ENCODE peak calls at places on chromosomes 1 and 21, in ten cellular contexts. V, D, U, G, M, E, B, S, P and A are unnamed samples.

GRCh38 chr21:41258617-41259016 is 58.0 kb upstream of the FAM3B start:
- DNase-seq in V (no peak), D (no peak), U (no peak), G (no peak), M (peak), E (no peak), B (no peak), S (no peak), P (no peak), A (no peak)

GRCh38 chr1:117367769-117368059 is 465 bp downstream of the MAN1A2 start:
- DNase-seq in V (no peak), D (no peak), U (peak), G (no peak), M (peak), E (no peak), B (peak), S (no peak), P (peak), A (no peak)

GRCh38 chr1:16202281-16203210 is 9.9 kb downstream of the ARHGEF19 start:
- DNase-seq in V (no peak), D (no peak), U (no peak), G (no peak), M (no peak), E (no peak), B (no peak), S (no peak), P (no peak), A (no peak)

GRCh38 chr1:156122519-156123355 is 8.2 kb downstream of the LMNA start:
- DNase-seq in V (no peak), D (peak), U (peak), G (peak), M (peak), E (no peak), B (no peak), S (peak), P (no peak), A (no peak)

GRCh38 chr1:44236873-44237272 is 23.6 kb downstream of the DMAP1 start:
- DNase-seq in V (no peak), D (no peak), U (no peak), G (no peak), M (no peak), E (no peak), B (no peak), S (no peak), P (no peak), A (no peak)

GRCh38 chr1:108639899-108640560 is 20.9 kb downstream of the HENMT1 start:
- DNase-seq in V (no peak), D (no peak), U (peak), G (no peak), M (no peak), E (peak), B (peak), S (no peak), P (no peak), A (no peak)

GRCh38 chr1:46369542-46370213 is 24.4 kb upstream of the FAAH start:
- DNase-seq in V (no peak), D (no peak), U (no peak), G (no peak), M (no peak), E (no peak), B (no peak), S (no peak), P (peak), A (no peak)

GRCh38 chr1:8025061-8025670 is 943 bp downstream of the ERRFI1 start:
- DNase-seq in V (no peak), D (peak), U (no peak), G (no peak), M (peak), E (no peak), B (no peak), S (no peak), P (no peak), A (no peak)

GRCh38 chr1:85303440-85304162 is 27.2 kb upstream of the BCL10 start:
- DNase-seq in V (no peak), D (no peak), U (peak), G (no peak), M (no peak), E (no peak), B (no peak), S (no peak), P (no peak), A (no peak)

GRCh38 chr1:19205403-19205802 is 4.7 kb downstream of the UBR4 start:
- DNase-seq in V (no peak), D (no peak), U (no peak), G (no peak), M (no peak), E (no peak), B (no peak), S (no peak), P (no peak), A (no peak)

GRCh38 chr21:17988038-17988437 is 168.9 kb upstream of the C21orf91 start:
- DNase-seq in V (no peak), D (no peak), U (no peak), G (no peak), M (no peak), E (no peak), B (no peak), S (no peak), P (no peak), A (no peak)

GRCh38 chr1:59805564-59805963 is 9.2 kb upstream of the HOOK1 start:
- DNase-seq in V (no peak), D (no peak), U (no peak), G (no peak), M (no peak), E (no peak), B (no peak), S (no peak), P (no peak), A (no peak)

GRCh38 chr1:65605621-65606020 is 185.2 kb downstream of the LEPR start:
- DNase-seq in V (no peak), D (no peak), U (no peak), G (no peak), M (no peak), E (no peak), B (no peak), S (no peak), P (no peak), A (no peak)

GRCh38 chr1:220786337-220787068 is at the start of gene MTARC1:
- DNase-seq in V (peak), D (peak), U (peak), G (peak), M (peak), E (no peak), B (no peak), S (peak), P (peak), A (peak)

GRCh38 chr21:42809577-42810440 is 69.5 kb downstream of the WDR4 start:
- DNase-seq in V (no peak), D (no peak), U (no peak), G (no peak), M (no peak), E (no peak), B (no peak), S (no peak), P (no peak), A (no peak)

GRCh38 chr1:156754219-156754618 is 2.7 kb upstream of the HDGF start:
- DNase-seq in V (no peak), D (no peak), U (no peak), G (no peak), M (no peak), E (no peak), B (no peak), S (peak), P (no peak), A (no peak)

GRCh38 chr1:150268342-150268705 is 492 bp downstream of the APH1A start:
- DNase-seq in V (no peak), D (no peak), U (peak), G (peak), M (peak), E (no peak), B (peak), S (no peak), P (no peak), A (no peak)

GRCh38 chr1:156865865-156866678 is 5.4 kb downstream of the NTRK1 start:
- DNase-seq in V (no peak), D (no peak), U (no peak), G (no peak), M (no peak), E (no peak), B (no peak), S (no peak), P (no peak), A (no peak)

GRCh38 chr1:3679098-3679555 is 26.8 kb downstream of the TP73 start:
- DNase-seq in V (no peak), D (peak), U (no peak), G (no peak), M (no peak), E (no peak), B (no peak), S (peak), P (no peak), A (no peak)

GRCh38 chr1:172934417-172934762 is 116.4 kb downstream of the TNFSF18 start:
- DNase-seq in V (no peak), D (no peak), U (no peak), G (no peak), M (no peak), E (no peak), B (no peak), S (no peak), P (no peak), A (no peak)

GRCh38 chr1:101081496-101082282 is 56.1 kb upstream of the DPH5 start:
- DNase-seq in V (no peak), D (no peak), U (no peak), G (no peak), M (no peak), E (no peak), B (peak), S (peak), P (peak), A (no peak)

GRCh38 chr1:219917851-219918466 is 10.4 kb downstream of the SLC30A10 start:
- DNase-seq in V (no peak), D (no peak), U (no peak), G (no peak), M (peak), E (no peak), B (no peak), S (no peak), P (no peak), A (no peak)

GRCh38 chr21:14553422-14553821 is 7.3 kb upstream of the SAMSN1 start:
- DNase-seq in V (no peak), D (no peak), U (no peak), G (no peak), M (no peak), E (no peak), B (no peak), S (no peak), P (no peak), A (no peak)

GRCh38 chr1:248007778-248008177 is 5.7 kb upstream of the OR2L5 start:
- DNase-seq in V (no peak), D (no peak), U (no peak), G (no peak), M (no peak), E (no peak), B (no peak), S (no peak), P (no peak), A (no peak)

GRCh38 chr1:212040629-212041028 is 5.1 kb downstream of the DTL start:
- DNase-seq in V (no peak), D (no peak), U (no peak), G (no peak), M (peak), E (no peak), B (no peak), S (no peak), P (no peak), A (no peak)

GRCh38 chr1:10646347-10646861 is 150.0 kb downstream of the CASZ1 start:
- DNase-seq in V (no peak), D (peak), U (peak), G (no peak), M (peak), E (no peak), B (no peak), S (peak), P (peak), A (no peak)

GRCh38 chr1:23559985-23560755 is 869 bp upstream of the ID3 start:
- DNase-seq in V (no peak), D (no peak), U (no peak), G (no peak), M (peak), E (no peak), B (no peak), S (no peak), P (no peak), A (no peak)

GRCh38 chr1:94974224-94974623 is 47.3 kb upstream of the CNN3 start:
- DNase-seq in V (no peak), D (no peak), U (no peak), G (no peak), M (peak), E (no peak), B (no peak), S (no peak), P (no peak), A (no peak)

GRCh38 chr1:178061632-178062031 is 32.3 kb upstream of the RASAL2 start:
- DNase-seq in V (no peak), D (no peak), U (no peak), G (no peak), M (no peak), E (no peak), B (no peak), S (no peak), P (no peak), A (no peak)

GRCh38 chr21:44946254-44947041 is 6.6 kb downstream of the SLX9 start:
- DNase-seq in V (no peak), D (no peak), U (no peak), G (no peak), M (no peak), E (no peak), B (no peak), S (no peak), P (no peak), A (no peak)

GRCh38 chr1:94418664-94419655 is 771 bp downstream of the ABCD3 start:
- DNase-seq in V (no peak), D (peak), U (peak), G (peak), M (peak), E (no peak), B (no peak), S (peak), P (peak), A (no peak)

GRCh38 chr1:18319099-18319498 is 161.6 kb upstream of the KLHDC7A start:
- DNase-seq in V (no peak), D (no peak), U (no peak), G (no peak), M (no peak), E (no peak), B (no peak), S (no peak), P (no peak), A (no peak)

GRCh38 chr1:157217486-157217885 is 79.3 kb upstream of the ETV3 start:
- DNase-seq in V (no peak), D (no peak), U (no peak), G (no peak), M (no peak), E (no peak), B (no peak), S (no peak), P (no peak), A (no peak)